ENCODE peak calls at places on chromosomes 1 and 21, in ten cellular contexts. I is cardiac muscle cell, T is aorta, D is kidney, N is neuronal stem cell, K is H1, E is thoracic aorta, V is fibroblast of lung, H is IMR-90, W is PC-9. G is an unnamed sample.

GRCh38 chr21:45888361-45889009 is 93.1 kb upstream of the COL6A1 start:
- DNase-seq in I (no peak), T (peak; percentile 30), D (peak; percentile 72), N (no peak), K (no peak), E (no peak), V (no peak), H (no peak), W (no peak), G (no peak)

GRCh38 chr1:20096840-20097447 is 22.4 kb downstream of the PLA2G2D start:
- DNase-seq in I (no peak), T (no peak), D (no peak), N (no peak), K (no peak), E (no peak), V (no peak), H (no peak), W (no peak), G (no peak)

GRCh38 chr1:3393024-3393986 is 61.2 kb upstream of the ARHGEF16 start:
- DNase-seq in I (peak; percentile 87), T (no peak), D (no peak), N (peak; percentile 71), K (no peak), E (no peak), V (no peak), H (peak; percentile 12), W (no peak), G (no peak)

GRCh38 chr1:196367838-196368237 is 240.4 kb downstream of the KCNT2 start:
- DNase-seq in I (no peak), T (no peak), D (no peak), N (no peak), K (no peak), E (no peak), V (no peak), H (no peak), W (no peak), G (no peak)

GRCh38 chr1:211928222-211928856 is 97.8 kb upstream of the LPGAT1 start:
- DNase-seq in I (no peak), T (no peak), D (no peak), N (no peak), K (peak; percentile 5), E (no peak), V (no peak), H (no peak), W (peak; percentile 65), G (no peak)

GRCh38 chr1:12650001-12650421 is 6.1 kb downstream of the AADACL4 start:
- DNase-seq in I (no peak), T (no peak), D (no peak), N (no peak), K (no peak), E (no peak), V (peak; percentile 88), H (peak; percentile 95), W (no peak), G (no peak)

GRCh38 chr1:241998412-241998921 is 431 bp downstream of the MAP1LC3C start:
- DNase-seq in I (peak; percentile 61), T (peak; percentile 84), D (peak; percentile 83), N (peak; percentile 42), K (no peak), E (peak; percentile 2), V (peak; percentile 88), H (peak; percentile 73), W (peak; percentile 80), G (peak; percentile 6)

GRCh38 chr1:164635074-164635783 is 76.2 kb downstream of the PBX1 start:
- DNase-seq in I (no peak), T (no peak), D (no peak), N (no peak), K (no peak), E (no peak), V (no peak), H (no peak), W (no peak), G (no peak)

GRCh38 chr1:176858421-176858916 is 306.0 kb downstream of the ASTN1 start:
- DNase-seq in I (no peak), T (no peak), D (no peak), N (no peak), K (no peak), E (no peak), V (no peak), H (no peak), W (no peak), G (no peak)

GRCh38 chr1:33360367-33360766 is 39.5 kb upstream of the A3GALT2 start:
- DNase-seq in I (no peak), T (no peak), D (no peak), N (no peak), K (no peak), E (no peak), V (no peak), H (no peak), W (no peak), G (no peak)

GRCh38 chr1:33364578-33364945 is 43.7 kb upstream of the A3GALT2 start:
- DNase-seq in I (no peak), T (no peak), D (no peak), N (no peak), K (no peak), E (no peak), V (no peak), H (no peak), W (no peak), G (no peak)

GRCh38 chr1:33361553-33362262 is 40.8 kb upstream of the A3GALT2 start:
- DNase-seq in I (no peak), T (no peak), D (no peak), N (no peak), K (no peak), E (no peak), V (no peak), H (no peak), W (no peak), G (no peak)

GRCh38 chr1:33365560-33365997 is 44.7 kb upstream of the A3GALT2 start:
- DNase-seq in I (peak; percentile 67), T (no peak), D (no peak), N (no peak), K (no peak), E (no peak), V (peak; percentile 83), H (peak; percentile 66), W (peak; percentile 59), G (no peak)

GRCh38 chr1:33363470-33363861 is 42.6 kb upstream of the A3GALT2 start:
- DNase-seq in I (peak; percentile 22), T (no peak), D (no peak), N (peak; percentile 72), K (no peak), E (no peak), V (no peak), H (no peak), W (no peak), G (no peak)
- H3K27ac ChIP-seq in I (peak overlapping the region; percentile 94), T (peak overlapping the region; percentile 68), D (peak overlapping the region; percentile 87), N (peak overlapping the region; percentile 100), K (no peak overlapping the region), E (peak overlapping the region; percentile 91), V (no peak overlapping the region), H (peak overlapping the region; percentile 35), W (no peak overlapping the region), G (no peak overlapping the region)

GRCh38 chr21:28110074-28110473 is 882.6 kb downstream of the LTN1 start:
- DNase-seq in I (no peak), T (no peak), D (no peak), N (no peak), K (no peak), E (no peak), V (no peak), H (no peak), W (no peak), G (no peak)

GRCh38 chr21:28113718-28114117 is 879.0 kb downstream of the LTN1 start:
- DNase-seq in I (no peak), T (no peak), D (no peak), N (no peak), K (no peak), E (no peak), V (no peak), H (no peak), W (no peak), G (no peak)

GRCh38 chr21:28106370-28106890 is 886.2 kb downstream of the LTN1 start:
- DNase-seq in I (no peak), T (no peak), D (no peak), N (no peak), K (no peak), E (no peak), V (no peak), H (no peak), W (no peak), G (no peak)

GRCh38 chr21:28111151-28111619 is 881.5 kb downstream of the LTN1 start:
- DNase-seq in I (peak; percentile 62), T (peak; percentile 60), D (no peak), N (no peak), K (no peak), E (no peak), V (peak; percentile 84), H (peak; percentile 92), W (no peak), G (no peak)
- H3K4me3 ChIP-seq in I (no peak overlapping the region), T (peak overlapping the region; percentile 1), D (peak overlapping the region; percentile 38), N (no peak overlapping the region), K (no peak overlapping the region), E (peak overlapping the region; percentile 52), V (no peak overlapping the region), H (peak overlapping the region; percentile 2), W (no peak overlapping the region), G (no peak overlapping the region)

DNA sequence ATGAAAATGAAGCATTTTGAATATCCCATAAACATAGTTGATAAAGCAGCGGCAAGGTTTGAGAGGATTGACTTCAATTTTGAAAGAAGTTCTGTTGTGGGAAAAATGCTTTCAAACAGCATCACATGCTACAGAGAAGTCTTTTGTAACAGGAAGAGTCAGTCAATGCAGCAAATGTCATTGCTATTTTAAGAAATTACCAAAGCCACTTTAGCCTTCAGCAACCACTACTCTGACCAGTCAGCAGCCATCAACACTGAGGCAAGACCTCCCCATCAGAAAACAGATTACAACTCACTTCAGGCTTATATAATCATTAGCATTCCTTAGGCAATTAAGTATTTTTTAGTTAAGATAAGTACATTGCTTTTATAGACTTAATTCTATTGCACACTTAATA is 33.8 kb upstream of the FCRL3 start:
- DNase-seq in I (peak; percentile 32), T (no peak), D (no peak), N (no peak), K (no peak), E (no peak), V (no peak), H (no peak), W (no peak), G (no peak)
- H3K4me1 ChIP-seq in I (no peaks in the 10 kb centered on the region), T (no peaks in the 10 kb centered on the region), D (no peaks in the 10 kb centered on the region), N (no peaks in the 10 kb centered on the region), K (no peaks in the 10 kb centered on the region), E (no peaks in the 10 kb centered on the region), V (no peaks in the 10 kb centered on the region), H (no peaks in the 10 kb centered on the region), W (no peaks in the 10 kb centered on the region), G (no peaks in the 10 kb centered on the region)

DNA sequence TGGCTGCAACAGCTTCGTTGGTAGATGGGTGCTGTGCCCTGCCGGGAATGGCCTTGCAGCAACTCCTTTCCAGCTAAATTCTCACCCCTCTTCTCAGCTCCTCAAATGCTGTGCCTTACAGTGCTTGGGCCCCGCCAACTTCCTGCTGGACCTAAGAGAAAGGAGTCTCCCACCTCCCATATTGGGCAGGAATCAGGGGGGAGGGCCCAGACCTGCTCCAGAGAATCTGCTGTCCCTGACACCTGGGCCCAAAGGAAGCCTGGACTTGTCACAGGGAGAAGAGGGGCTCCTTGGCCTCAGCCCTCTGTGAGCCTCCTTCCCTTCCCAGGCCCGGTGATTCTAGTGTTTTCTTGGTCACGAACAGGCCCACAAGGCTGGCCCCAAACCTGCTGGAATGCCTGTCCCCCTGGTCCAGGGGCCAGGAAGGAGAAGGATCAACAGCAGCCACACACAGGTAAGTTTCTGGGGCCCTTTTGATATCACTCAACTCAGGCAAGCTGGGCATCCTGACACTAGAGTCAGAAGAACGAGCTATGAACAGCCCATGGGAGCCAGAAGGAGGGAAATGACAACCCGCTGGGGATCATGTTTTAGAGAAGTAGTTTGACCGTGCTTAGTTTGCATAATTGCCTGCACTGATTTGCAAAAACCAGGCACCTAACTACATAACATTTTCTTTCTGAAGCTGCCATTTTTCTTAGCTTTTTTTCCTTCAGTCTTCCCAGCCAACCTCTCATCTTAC is 86.2 kb downstream of the CD247 start:
- DNase-seq in I (no peak), T (no peak), D (no peak), N (no peak), K (no peak), E (no peak), V (no peak), H (no peak), W (no peak), G (no peak)
- H3K27ac ChIP-seq in I (peak overlapping the region; percentile 85), T (no peak overlapping the region), D (no peak overlapping the region), N (no peak overlapping the region), K (no peak overlapping the region), E (no peak overlapping the region), V (no peak overlapping the region), H (no peak overlapping the region), W (no peak overlapping the region), G (no peak overlapping the region)

G was measured in CD8-positive, alpha-beta memory T cell.